ENCODE peak calls at places on chromosome 21, in six cellular contexts. I, J, L, Z, G and D are unnamed samples.

GRCh38 chr21:44514218-44514520 is 25.8 kb downstream of the KRTAP10-1 start:
- DNase-seq in I (no peak), J (no peak), L (no peak), Z (no peak), G (no peak), D (no peak)

GRCh38 chr21:45971487-45972352 is 9.8 kb upstream of the COL6A1 start:
- DNase-seq in I (no peak), J (peak), L (no peak), Z (peak), G (no peak), D (no peak)

GRCh38 chr21:36005018-36005417 is 55.3 kb downstream of the SETD4 start:
- DNase-seq in I (no peak), J (no peak), L (no peak), Z (peak), G (no peak), D (peak)

GRCh38 chr21:43972850-43973633 is 39.1 kb upstream of the TRAPPC10 start:
- DNase-seq in I (no peak), J (no peak), L (no peak), Z (peak), G (no peak), D (no peak)

GRCh38 chr21:16280731-16281130 is 550.9 kb downstream of the USP25 start:
- DNase-seq in I (no peak), J (no peak), L (no peak), Z (peak), G (no peak), D (no peak)

GRCh38 chr21:28719731-28720130 is 272.9 kb downstream of the LTN1 start:
- DNase-seq in I (no peak), J (no peak), L (no peak), Z (no peak), G (no peak), D (no peak)

GRCh38 chr21:33362044-33362555 is 37.3 kb downstream of the IFNAR1 start:
- DNase-seq in I (no peak), J (no peak), L (no peak), Z (no peak), G (peak), D (peak)

GRCh38 chr21:37149411-37149810 is 76.4 kb downstream of the TTC3 start:
- DNase-seq in I (no peak), J (no peak), L (no peak), Z (peak), G (no peak), D (no peak)

GRCh38 chr21:26843912-26844257 is 1.3 kb downstream of the ADAMTS1 start:
- DNase-seq in I (no peak), J (no peak), L (peak), Z (peak), G (no peak), D (peak)

GRCh38 chr21:32475162-32475812 is 62.8 kb downstream of the EVA1C start:
- DNase-seq in I (no peak), J (no peak), L (no peak), Z (peak), G (no peak), D (no peak)

GRCh38 chr21:18041012-18041411 is 203.6 kb upstream of the CHODL start:
- DNase-seq in I (peak), J (no peak), L (no peak), Z (no peak), G (no peak), D (peak)

GRCh38 chr21:32422064-32422463 is 9.6 kb downstream of the EVA1C start:
- DNase-seq in I (no peak), J (no peak), L (no peak), Z (no peak), G (no peak), D (no peak)

GRCh38 chr21:45306832-45307571 is 19.3 kb upstream of the POFUT2 start:
- DNase-seq in I (no peak), J (peak), L (no peak), Z (peak), G (no peak), D (no peak)

GRCh38 chr21:36437745-36438128 is 42.2 kb downstream of the CLDN14 start:
- DNase-seq in I (no peak), J (no peak), L (no peak), Z (peak), G (peak), D (peak)

GRCh38 chr21:27565418-27565817 is 598.5 kb upstream of the ADAMTS5 start:
- DNase-seq in I (no peak), J (no peak), L (no peak), Z (no peak), G (no peak), D (no peak)

GRCh38 chr21:31780944-31781343 is 49.0 kb upstream of the SCAF4 start:
- DNase-seq in I (no peak), J (peak), L (no peak), Z (no peak), G (no peak), D (peak)

GRCh38 chr21:28220670-28221069 is 772.0 kb downstream of the LTN1 start:
- DNase-seq in I (no peak), J (no peak), L (no peak), Z (peak), G (no peak), D (no peak)

GRCh38 chr21:29175408-29176147 is 45.1 kb downstream of the MAP3K7CL start:
- DNase-seq in I (no peak), J (no peak), L (no peak), Z (peak), G (no peak), D (peak)

GRCh38 chr21:44547656-44548331 is 3.5 kb downstream of the KRTAP10-2 start:
- DNase-seq in I (no peak), J (no peak), L (no peak), Z (no peak), G (no peak), D (no peak)

GRCh38 chr21:44082648-44083436 is 24.4 kb upstream of the PWP2 start:
- DNase-seq in I (no peak), J (no peak), L (no peak), Z (no peak), G (no peak), D (no peak)

GRCh38 chr21:37665230-37666024 is 250.8 kb downstream of the KCNJ6 start:
- DNase-seq in I (no peak), J (no peak), L (no peak), Z (no peak), G (no peak), D (no peak)

GRCh38 chr21:45120975-45121374 is 46.6 kb downstream of the ADARB1 start:
- DNase-seq in I (peak), J (no peak), L (no peak), Z (no peak), G (no peak), D (no peak)

GRCh38 chr21:28687571-28687970 is 305.1 kb downstream of the LTN1 start:
- DNase-seq in I (no peak), J (no peak), L (no peak), Z (no peak), G (no peak), D (no peak)

GRCh38 chr21:42059141-42059540 is 12.0 kb upstream of the UMODL1 start:
- DNase-seq in I (no peak), J (no peak), L (no peak), Z (no peak), G (no peak), D (no peak)

GRCh38 chr21:45552696-45553391 is 10.6 kb upstream of the SLC19A1 start:
- DNase-seq in I (no peak), J (no peak), L (no peak), Z (no peak), G (no peak), D (no peak)

GRCh38 chr21:41024341-41025056 is 143.5 kb upstream of the BACE2 start:
- DNase-seq in I (no peak), J (no peak), L (no peak), Z (no peak), G (no peak), D (no peak)

GRCh38 chr21:38622081-38622826 is 124.0 kb upstream of the ERG start:
- DNase-seq in I (no peak), J (no peak), L (no peak), Z (no peak), G (no peak), D (no peak)

GRCh38 chr21:46621457-46622182 is 13.9 kb upstream of the PRMT2 start:
- DNase-seq in I (no peak), J (no peak), L (no peak), Z (no peak), G (no peak), D (no peak)